ENCODE peak calls at places on chromosomes 16 and 17, in four cellular contexts. One of them, this sample, is unnamed.

GRCh38 chr16:48353565-48354163 is 31.5 kb downstream of the SIAH1 start:
- DNase-seq in A549: peak; percentile 81
- DNase-seq in ovary: peak; percentile 48
- DNase-seq in heart left ventricle: peak; percentile 53
- DNase-seq in this sample: no peak

GRCh38 chr17:63699638-63700527 is at the start of gene LIMD2:
- DNase-seq in A549: peak; percentile 69
- DNase-seq in ovary: peak; percentile 61
- DNase-seq in heart left ventricle: peak; percentile 61
- DNase-seq in this sample: no peak

GRCh38 chr17:39872700-39873099 is 4.7 kb downstream of the ZPBP2 start:
- DNase-seq in A549: no peak
- DNase-seq in ovary: no peak
- DNase-seq in heart left ventricle: no peak
- DNase-seq in this sample: no peak

GRCh38 chr17:3222505-3222904 is 15.0 kb downstream of the OR1A1 start:
- DNase-seq in A549: no peak
- DNase-seq in ovary: no peak
- DNase-seq in heart left ventricle: no peak
- DNase-seq in this sample: no peak

GRCh38 chr16:22014271-22014873 is 6.5 kb downstream of the MOSMO start:
- DNase-seq in A549: no peak
- DNase-seq in ovary: no peak
- DNase-seq in heart left ventricle: no peak
- DNase-seq in this sample: no peak

GRCh38 chr16:89363621-89364393 is 126.6 kb downstream of the ANKRD11 start:
- DNase-seq in A549: peak; percentile 65
- DNase-seq in ovary: no peak
- DNase-seq in heart left ventricle: no peak
- DNase-seq in this sample: no peak

GRCh38 chr16:27242868-27243590 is 25.5 kb downstream of the NSMCE1 start:
- DNase-seq in A549: peak; percentile 35
- DNase-seq in ovary: no peak
- DNase-seq in heart left ventricle: peak; percentile 72
- DNase-seq in this sample: no peak

GRCh38 chr17:65696739-65697394 is 135.4 kb upstream of the AXIN2 start:
- DNase-seq in A549: no peak
- DNase-seq in ovary: no peak
- DNase-seq in heart left ventricle: no peak
- DNase-seq in this sample: no peak

GRCh38 chr16:31134625-31135534 is 647 bp downstream of the PRSS8 start:
- DNase-seq in A549: no peak
- DNase-seq in ovary: no peak
- DNase-seq in heart left ventricle: no peak
- DNase-seq in this sample: no peak

GRCh38 chr17:50841949-50842354 is 6.6 kb downstream of the WFIKKN2 start:
- DNase-seq in A549: peak; percentile 94
- DNase-seq in ovary: peak; percentile 82
- DNase-seq in heart left ventricle: peak; percentile 60
- DNase-seq in this sample: peak; percentile 81

GRCh38 chr17:2030779-2031163 is 818 bp downstream of the DPH1 start:
- DNase-seq in A549: no peak
- DNase-seq in ovary: no peak
- DNase-seq in heart left ventricle: peak; percentile 55
- DNase-seq in this sample: no peak

GRCh38 chr17:49845210-49845782 is 2.6 kb downstream of the TAC4 start:
- DNase-seq in A549: no peak
- DNase-seq in ovary: peak; percentile 53
- DNase-seq in heart left ventricle: peak; percentile 84
- DNase-seq in this sample: no peak

GRCh38 chr16:17246974-17247718 is 223.6 kb downstream of the XYLT1 start:
- DNase-seq in A549: no peak
- DNase-seq in ovary: no peak
- DNase-seq in heart left ventricle: no peak
- DNase-seq in this sample: no peak

GRCh38 chr17:21090889-21091618 is 35.7 kb upstream of the DHRS7B start:
- DNase-seq in A549: no peak
- DNase-seq in ovary: no peak
- DNase-seq in heart left ventricle: no peak
- DNase-seq in this sample: no peak

GRCh38 chr16:56989988-56990387 is 631 bp downstream of the NLRC5 start:
- DNase-seq in A549: no peak
- DNase-seq in ovary: no peak
- DNase-seq in heart left ventricle: no peak
- DNase-seq in this sample: no peak

GRCh38 chr16:49443576-49443975 is 70.0 kb downstream of the C16orf78 start:
- DNase-seq in A549: no peak
- DNase-seq in ovary: no peak
- DNase-seq in heart left ventricle: no peak
- DNase-seq in this sample: no peak

GRCh38 chr16:407253-407652 is 5.6 kb downstream of the DECR2 start:
- DNase-seq in A549: no peak
- DNase-seq in ovary: no peak
- DNase-seq in heart left ventricle: no peak
- DNase-seq in this sample: no peak

GRCh38 chr17:4559851-4560820 is at the start of gene GGT6:
- DNase-seq in A549: no peak
- DNase-seq in ovary: no peak
- DNase-seq in heart left ventricle: peak; percentile 31
- DNase-seq in this sample: no peak

GRCh38 chr16:1929578-1930337 is 11.5 kb upstream of the HS3ST6 start:
- DNase-seq in A549: peak; percentile 82
- DNase-seq in ovary: peak; percentile 92
- DNase-seq in heart left ventricle: peak; percentile 91
- DNase-seq in this sample: peak; percentile 83
- TF ChIP-seq POLR2A in A549: peak; percentile 39
- TF ChIP-seq POLR2A in ovary: no peak
- TF ChIP-seq POLR2A in heart left ventricle: peak; percentile 50
- TF ChIP-seq POLR2A in this sample: no peak

DNA sequence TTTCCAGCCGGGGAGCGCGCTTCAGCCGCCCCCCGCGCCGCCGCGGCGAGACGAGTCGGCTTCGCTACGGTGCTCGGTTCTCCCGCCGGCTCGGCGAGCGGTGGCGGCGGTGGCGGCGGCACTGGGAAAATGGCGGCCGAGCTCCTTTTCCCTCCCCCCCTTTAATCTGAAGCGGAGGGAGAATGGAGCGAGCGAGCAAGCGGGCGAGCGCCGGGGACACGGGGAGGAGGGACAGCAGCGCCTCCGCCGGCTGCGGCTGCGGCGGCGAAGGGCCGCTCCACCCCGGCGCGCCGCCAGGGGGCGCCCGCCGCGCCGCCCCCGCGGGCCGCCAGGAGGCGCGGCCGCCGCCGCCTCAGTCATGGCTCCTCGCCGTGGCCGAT is at the start of gene KANSL1:
- DNase-seq in A549: peak; percentile 99
- DNase-seq in ovary: peak; percentile 89
- DNase-seq in heart left ventricle: peak; percentile 94
- DNase-seq in this sample: peak; percentile 63
- TF ChIP-seq CTCF in A549: peak; percentile 100
- TF ChIP-seq CTCF in ovary: peak; percentile 61
- TF ChIP-seq CTCF in heart left ventricle: peak; percentile 61
- TF ChIP-seq CTCF in this sample: peak; percentile 61

GRCh38 chr17:18981642-18982424 is 22.7 kb downstream of the FAM83G start:
- DNase-seq in A549: peak; percentile 82
- DNase-seq in ovary: no peak
- DNase-seq in heart left ventricle: no peak
- DNase-seq in this sample: no peak
- TF ChIP-seq POLR2A in A549: no peak
- TF ChIP-seq POLR2A in ovary: no peak
- TF ChIP-seq POLR2A in heart left ventricle: no peak
- TF ChIP-seq POLR2A in this sample: no peak

GRCh38 chr17:67679225-67679624 is 38.5 kb upstream of the NOL11 start:
- DNase-seq in A549: no peak
- DNase-seq in ovary: no peak
- DNase-seq in heart left ventricle: no peak
- DNase-seq in this sample: no peak
- TF ChIP-seq CTCF in A549: no peak
- TF ChIP-seq CTCF in ovary: no peak
- TF ChIP-seq CTCF in heart left ventricle: no peak
- TF ChIP-seq CTCF in this sample: no peak